ENCODE peak calls at places on chromosomes 3 and 15, in seven cellular contexts. I is A549; R is GM18507; P is NCI-H460; N is activated effector memory CD4-positive, alpha-beta T cell treated with anti-CD3 and anti-CD28 coated beads, Interleukin-2, amount 50 U/mL, for 16 hours; M is activated T-helper 1 cell treated with anti-CD3 and anti-CD28 coated beads, Interleukin-2, amount 50 U/mL, for 16 hours; T is activated CD8-positive, alpha-beta T cell treated with anti-CD3 and anti-CD28 coated beads, Interleukin-2, amount 10 ng/mL, durations not matched to agents 7 days and 5 days. Z is an unnamed sample.

GRCh38 chr15:75170203-75170602 is 31.5 kb upstream of the C15orf39 start:
- DNase-seq in N (no peak), I (no peak), M (no peak), R (no peak), P (no peak), T (no peak), Z (no peak)

GRCh38 chr15:25863067-25863967 is at the start of gene ATP10A:
- DNase-seq in T (peak), M (no peak), R (no peak), P (no peak), I (peak), N (peak), Z (no peak)

GRCh38 chr3:154886437-154886836 is 193.7 kb upstream of the MME start:
- DNase-seq in N (no peak), M (no peak), I (no peak), T (no peak), R (no peak), P (no peak), Z (no peak)

GRCh38 chr3:39028466-39028865 is 23.3 kb downstream of the SCN11A start:
- DNase-seq in P (no peak), R (no peak), M (no peak), N (no peak), T (no peak), I (no peak), Z (no peak)

GRCh38 chr3:142596726-142597088 is 514 bp downstream of the PLS1 start:
- DNase-seq in P (no peak), M (no peak), I (no peak), R (no peak), T (no peak), N (no peak), Z (no peak)

GRCh38 chr15:85618956-85619491 is 175.7 kb downstream of the KLHL25 start:
- DNase-seq in T (peak), M (no peak), P (peak), N (peak), R (no peak), I (peak), Z (no peak)

GRCh38 chr3:126127452-126127851 is 43.5 kb upstream of the SLC41A3 start:
- DNase-seq in R (no peak), M (peak), T (no peak), N (peak), P (no peak), I (no peak), Z (no peak)

GRCh38 chr3:55339390-55339789 is 147.7 kb downstream of the WNT5A start:
- DNase-seq in M (no peak), R (no peak), N (no peak), I (no peak), T (no peak), P (no peak), Z (no peak)

GRCh38 chr15:23645379-23646164 is 2.1 kb downstream of the MAGEL2 start:
- DNase-seq in R (no peak), I (no peak), P (no peak), T (no peak), N (no peak), M (no peak), Z (no peak)

GRCh38 chr3:154122912-154123559 is 1.8 kb downstream of the ARHGEF26 start:
- DNase-seq in I (no peak), M (no peak), N (no peak), R (no peak), P (no peak), T (no peak), Z (no peak)

GRCh38 chr3:76698136-76698535 is 341.8 kb upstream of the ROBO2 start:
- DNase-seq in R (no peak), I (no peak), P (no peak), T (no peak), N (no peak), M (no peak), Z (no peak)

GRCh38 chr3:14803981-14804834 is 14.6 kb upstream of the FGD5 start:
- DNase-seq in M (no peak), R (no peak), I (no peak), T (no peak), P (no peak), N (no peak), Z (no peak)

GRCh38 chr3:179541596-179541995 is 21.1 kb upstream of the ACTL6A start:
- DNase-seq in R (no peak), N (no peak), T (no peak), P (no peak), I (no peak), M (no peak), Z (no peak)

GRCh38 chr15:99344639-99345038 is 93.4 kb downstream of the LRRC28 start:
- DNase-seq in M (no peak), N (no peak), I (no peak), P (no peak), R (no peak), T (no peak), Z (no peak)

GRCh38 chr3:143650827-143651226 is 197.4 kb downstream of the SLC9A9 start:
- DNase-seq in T (no peak), R (no peak), M (no peak), P (no peak), N (no peak), I (no peak), Z (no peak)

GRCh38 chr3:50303038-50303815 is at the start of gene HYAL1:
- DNase-seq in N (peak), P (no peak), R (no peak), T (peak), M (no peak), I (peak), Z (peak)

GRCh38 chr15:32657941-32658340 is 16.4 kb downstream of the SCG5 start:
- DNase-seq in I (no peak), R (no peak), M (no peak), P (no peak), N (no peak), T (no peak), Z (peak)

GRCh38 chr3:172040976-172041963 is 1.9 kb downstream of the FNDC3B start:
- DNase-seq in I (peak), P (no peak), T (no peak), N (no peak), M (no peak), R (no peak), Z (no peak)

GRCh38 chr15:92161039-92161670 is 232.5 kb upstream of the ST8SIA2 start:
- DNase-seq in M (no peak), P (no peak), T (no peak), R (peak), N (no peak), I (no peak), Z (no peak)

GRCh38 chr3:25156526-25157075 is 271.5 kb upstream of the RARB start:
- DNase-seq in M (no peak), R (no peak), N (no peak), P (peak), I (peak), T (no peak), Z (no peak)

GRCh38 chr3:105613120-105613519 is 246.4 kb downstream of the ALCAM start:
- DNase-seq in P (no peak), M (no peak), I (no peak), T (no peak), N (no peak), R (no peak), Z (no peak)

GRCh38 chr3:127052121-127052561 is 69.2 kb downstream of the PLXNA1 start:
- DNase-seq in N (peak), I (no peak), M (no peak), R (no peak), T (no peak), P (no peak), Z (no peak)

GRCh38 chr3:169660709-169661566 is 2.6 kb downstream of the MECOM start:
- DNase-seq in M (no peak), T (peak), R (no peak), P (no peak), I (no peak), N (peak), Z (no peak)

GRCh38 chr3:188646592-188646991 is 492.6 kb downstream of the LPP start:
- DNase-seq in N (no peak), I (no peak), T (no peak), R (no peak), M (no peak), P (no peak), Z (no peak)

GRCh38 chr3:190180268-190180667 is 59.6 kb upstream of the P3H2 start:
- DNase-seq in R (no peak), P (no peak), T (no peak), N (no peak), M (no peak), I (no peak), Z (no peak)

GRCh38 chr3:11721114-11721440 is 77.4 kb upstream of the VGLL4 start:
- DNase-seq in R (no peak), T (no peak), P (no peak), I (no peak), N (no peak), M (no peak), Z (no peak)

GRCh38 chr3:40317061-40317676 is 7.7 kb downstream of the EIF1B start:
- DNase-seq in I (peak), N (peak), R (no peak), P (peak), M (no peak), T (peak), Z (peak)

GRCh38 chr3:172522871-172523818 is at the start of gene TNFSF10:
- DNase-seq in M (peak), N (peak), P (no peak), T (peak), I (no peak), R (peak), Z (no peak)

GRCh38 chr3:100682854-100683760 is 26.2 kb upstream of the TFG start:
- DNase-seq in R (no peak), T (no peak), N (no peak), I (no peak), P (no peak), M (no peak), Z (no peak)

GRCh38 chr3:30613135-30613825 is 6.9 kb downstream of the TGFBR2 start:
- DNase-seq in P (no peak), R (no peak), T (no peak), N (no peak), M (no peak), I (no peak), Z (no peak)

GRCh38 chr3:194306109-194306686 is 44.9 kb downstream of the CPN2 start:
- DNase-seq in N (peak), I (no peak), R (no peak), T (peak), P (no peak), M (no peak), Z (peak)

GRCh38 chr15:74964794-74965193 is 8.2 kb upstream of the RPP25 start:
- DNase-seq in M (no peak), P (no peak), I (no peak), T (no peak), R (no peak), N (no peak), Z (no peak)

Z was measured in K562.